ENCODE peak calls at places on chromosomes 12 and 14, in nine cellular contexts. W, O, J, T, D, B, K, N and Z are unnamed samples.

GRCh38 chr12:49945394-49946080 is 5.0 kb upstream of the AQP2 start:
- DNase-seq in W (peak; percentile 53), O (peak; percentile 95), J (peak; percentile 80), T (peak; percentile 76), D (peak; percentile 90), B (peak; percentile 77), K (peak; percentile 92), N (peak; percentile 73), Z (peak; percentile 96)

GRCh38 chr14:91315844-91316267 is 71.4 kb upstream of the GPR68 start:
- DNase-seq in W (peak; percentile 16), O (no peak), J (peak; percentile 7), T (peak; percentile 63), D (no peak), B (no peak), K (peak; percentile 70), N (no peak), Z (no peak)

GRCh38 chr14:102573591-102574046 is 18.8 kb upstream of the RCOR1 start:
- DNase-seq in W (no peak), O (no peak), J (peak; percentile 69), T (no peak), D (no peak), B (no peak), K (no peak), N (no peak), Z (no peak)

GRCh38 chr14:67919259-67919658 is 99.7 kb downstream of the RAD51B start:
- DNase-seq in W (no peak), O (no peak), J (no peak), T (no peak), D (no peak), B (peak; percentile 84), K (no peak), N (no peak), Z (no peak)

GRCh38 chr14:74085828-74086227 is 1.1 kb downstream of the LIN52 start:
- DNase-seq in W (no peak), O (no peak), J (peak; percentile 43), T (no peak), D (no peak), B (no peak), K (no peak), N (no peak), Z (no peak)

GRCh38 chr12:116319851-116320621 is 42.5 kb upstream of the MED13L start:
- DNase-seq in W (peak; percentile 84), O (peak; percentile 88), J (peak; percentile 28), T (no peak), D (no peak), B (no peak), K (peak; percentile 9), N (peak; percentile 23), Z (no peak)

GRCh38 chr12:24922109-24922508 is 26.8 kb downstream of the BCAT1 start:
- DNase-seq in W (no peak), O (no peak), J (no peak), T (no peak), D (no peak), B (no peak), K (no peak), N (no peak), Z (no peak)

GRCh38 chr12:50075808-50076170 is 9.4 kb upstream of the SMARCD1 start:
- DNase-seq in W (no peak), O (no peak), J (no peak), T (no peak), D (no peak), B (no peak), K (no peak), N (no peak), Z (no peak)

GRCh38 chr12:67827820-67828383 is 161.3 kb upstream of the IFNG-AS1 start:
- DNase-seq in W (no peak), O (peak; percentile 88), J (no peak), T (no peak), D (no peak), B (no peak), K (peak; percentile 21), N (peak; percentile 53), Z (no peak)

GRCh38 chr12:54759751-54760150 is 94.6 kb upstream of the MUCL1 start:
- DNase-seq in W (no peak), O (peak; percentile 35), J (peak; percentile 8), T (no peak), D (peak; percentile 43), B (peak; percentile 32), K (no peak), N (peak; percentile 37), Z (no peak)

GRCh38 chr12:105704788-105705187 is 374.3 kb downstream of the C12orf75 start:
- DNase-seq in W (no peak), O (no peak), J (no peak), T (no peak), D (no peak), B (no peak), K (no peak), N (no peak), Z (peak; percentile 44)

GRCh38 chr12:88665051-88665450 is 84.8 kb upstream of the KITLG start:
- DNase-seq in W (no peak), O (peak; percentile 7), J (no peak), T (no peak), D (no peak), B (no peak), K (no peak), N (no peak), Z (no peak)

GRCh38 chr12:56206373-56207166 is 15.2 kb downstream of the RNF41 start:
- DNase-seq in W (no peak), O (peak; percentile 42), J (peak; percentile 53), T (peak; percentile 20), D (peak; percentile 83), B (peak; percentile 66), K (no peak), N (peak; percentile 54), Z (no peak)

GRCh38 chr14:56092761-56093160 is 25.4 kb upstream of the PELI2 start:
- DNase-seq in W (no peak), O (no peak), J (no peak), T (no peak), D (no peak), B (no peak), K (no peak), N (no peak), Z (no peak)

GRCh38 chr12:50613463-50613862 is 108.7 kb downstream of the DIP2B start:
- DNase-seq in W (no peak), O (no peak), J (no peak), T (no peak), D (no peak), B (no peak), K (no peak), N (no peak), Z (no peak)